ENCODE peak calls at places on chromosomes 1 and 21, in six cellular contexts. H, U, M, O, F and Y are unnamed samples. For H3K9me3, the result is how much of the 10 kb centered on the place peaks cover.

GRCh38 chr1:167984886-167985489 is 48.1 kb upstream of the MPC2 start:
- DNase-seq in H (no peak), U (no peak), M (no peak), O (no peak), F (no peak), Y (no peak)

GRCh38 chr1:115275216-115275615 is 62.8 kb downstream of the NGF start:
- DNase-seq in H (no peak), U (no peak), M (peak), O (peak), F (peak), Y (no peak)

GRCh38 chr1:156801409-156802121 is 15.1 kb downstream of the SH2D2A start:
- DNase-seq in H (no peak), U (no peak), M (no peak), O (no peak), F (peak), Y (no peak)

GRCh38 chr1:165367375-165367993 is 11.0 kb upstream of the LMX1A start:
- DNase-seq in H (no peak), U (peak), M (peak), O (peak), F (peak), Y (peak)

GRCh38 chr1:31227891-31228290 is 11.8 kb downstream of the NKAIN1 start:
- DNase-seq in H (no peak), U (no peak), M (no peak), O (no peak), F (no peak), Y (no peak)

GRCh38 chr1:6373961-6374720 is 19.4 kb downstream of the ACOT7 start:
- DNase-seq in H (no peak), U (no peak), M (no peak), O (no peak), F (no peak), Y (no peak)

GRCh38 chr1:182616130-182617074 is 12.2 kb upstream of the RGS16 start:
- DNase-seq in H (no peak), U (peak), M (peak), O (peak), F (peak), Y (peak)

GRCh38 chr1:209674957-209675566 is at the start of gene G0S2:
- DNase-seq in H (no peak), U (peak), M (no peak), O (no peak), F (peak), Y (no peak)

GRCh38 chr1:198359024-198359653 is 181.3 kb downstream of the ATP6V1G3 start:
- DNase-seq in H (no peak), U (no peak), M (peak), O (peak), F (peak), Y (no peak)

GRCh38 chr1:64212023-64212422 is 8.6 kb downstream of the UBE2U start:
- DNase-seq in H (no peak), U (no peak), M (no peak), O (no peak), F (peak), Y (no peak)

GRCh38 chr1:54937469-54937868 is 43.0 kb upstream of the TMEM61 start:
- DNase-seq in H (no peak), U (no peak), M (no peak), O (no peak), F (peak), Y (no peak)

GRCh38 chr1:160209041-160209655 is 4.0 kb downstream of the PEA15 start:
- DNase-seq in H (no peak), U (no peak), M (no peak), O (no peak), F (no peak), Y (no peak)

GRCh38 chr21:33541105-33541711 is 709 bp downstream of the GART start:
- DNase-seq in H (no peak), U (no peak), M (peak), O (peak), F (peak), Y (no peak)

GRCh38 chr1:51709951-51710350 is 93.1 kb downstream of the OSBPL9 start:
- DNase-seq in H (no peak), U (no peak), M (no peak), O (no peak), F (no peak), Y (no peak)

GRCh38 chr1:165827199-165828102 is at the start of gene UCK2:
- DNase-seq in H (peak), U (peak), M (peak), O (peak), F (peak), Y (peak)

GRCh38 chr21:45528981-45529784 is 13.1 kb downstream of the SLC19A1 start:
- DNase-seq in H (no peak), U (no peak), M (no peak), O (no peak), F (no peak), Y (no peak)

GRCh38 chr1:68173283-68174172 is 58.8 kb downstream of the WLS start:
- DNase-seq in H (no peak), U (peak), M (no peak), O (no peak), F (peak), Y (no peak)

GRCh38 chr21:26043891-26044290 is 126.7 kb downstream of the APP start:
- DNase-seq in H (no peak), U (no peak), M (no peak), O (no peak), F (no peak), Y (no peak)

GRCh38 chr21:42257091-42257760 is 38.3 kb downstream of the ABCG1 start:
- DNase-seq in H (no peak), U (no peak), M (no peak), O (no peak), F (no peak), Y (no peak)

GRCh38 chr1:216178266-216178665 is 245.0 kb downstream of the USH2A start:
- DNase-seq in H (no peak), U (no peak), M (no peak), O (no peak), F (peak), Y (no peak)

GRCh38 chr1:58466618-58467241 is 79.8 kb downstream of the OMA1 start:
- DNase-seq in H (no peak), U (no peak), M (no peak), O (no peak), F (no peak), Y (no peak)

GRCh38 chr1:99527078-99527477 is 118.8 kb upstream of the PALMD start:
- DNase-seq in H (no peak), U (no peak), M (no peak), O (no peak), F (peak), Y (no peak)

GRCh38 chr1:22142315-22143064 is 407 bp downstream of the WNT4 start:
- DNase-seq in H (no peak), U (no peak), M (no peak), O (no peak), F (no peak), Y (no peak)

GRCh38 chr1:204258213-204259115 is 44.7 kb upstream of the GOLT1A start:
- DNase-seq in H (peak), U (peak), M (peak), O (peak), F (peak), Y (peak)

GRCh38 chr1:30745156-30745833 is 12.3 kb downstream of the LAPTM5 start:
- DNase-seq in H (no peak), U (no peak), M (no peak), O (no peak), F (no peak), Y (no peak)

GRCh38 chr1:207282049-207282448 is 39.4 kb upstream of the CD55 start:
- DNase-seq in H (no peak), U (no peak), M (no peak), O (no peak), F (peak), Y (no peak)

GRCh38 chr1:59705849-59706599 is 108.7 kb upstream of the HOOK1 start:
- DNase-seq in H (no peak), U (no peak), M (no peak), O (no peak), F (peak), Y (no peak)

GRCh38 chr1:39342776-39343175 is 138.3 kb downstream of the MACF1 start:
- DNase-seq in H (no peak), U (no peak), M (no peak), O (no peak), F (no peak), Y (no peak)

GRCh38 chr21:42263591-42264131 is 44.7 kb downstream of the ABCG1 start:
- DNase-seq in H (no peak), U (peak), M (no peak), O (no peak), F (no peak), Y (no peak)

GRCh38 chr1:227903061-227903521 is 44.6 kb downstream of the WNT9A start:
- DNase-seq in H (no peak), U (no peak), M (no peak), O (no peak), F (no peak), Y (no peak)

GRCh38 chr1:37481289-37482003 is 7.1 kb downstream of the ZC3H12A start:
- DNase-seq in H (no peak), U (no peak), M (no peak), O (no peak), F (no peak), Y (no peak)

GRCh38 chr1:198679535-198680173 is 40.8 kb downstream of the PTPRC start:
- DNase-seq in H (no peak), U (no peak), M (no peak), O (peak), F (no peak), Y (no peak)

GRCh38 chr21:32101206-32101763 is 177.6 kb downstream of the MIS18A start:
- DNase-seq in H (no peak), U (no peak), M (no peak), O (no peak), F (no peak), Y (no peak)

GRCh38 chr1:64941466-64942117 is 24.8 kb downstream of the JAK1 start:
- DNase-seq in H (no peak), U (no peak), M (no peak), O (no peak), F (no peak), Y (no peak)

GRCh38 chr1:34984435-34985062 is 598 bp downstream of the TMEM35B start:
- DNase-seq in H (no peak), U (peak), M (peak), O (peak), F (peak), Y (no peak)

GRCh38 chr1:115924730-115925129 is 51.6 kb upstream of the SLC22A15 start:
- DNase-seq in H (peak), U (no peak), M (no peak), O (no peak), F (no peak), Y (no peak)

GRCh38 chr1:203663294-203663693 is 36.7 kb downstream of the ATP2B4 start:
- DNase-seq in H (no peak), U (no peak), M (no peak), O (no peak), F (peak), Y (no peak)

GRCh38 chr1:59497616-59498015 is 200.7 kb downstream of the FGGY start:
- DNase-seq in H (no peak), U (no peak), M (no peak), O (no peak), F (no peak), Y (no peak)

DNA sequence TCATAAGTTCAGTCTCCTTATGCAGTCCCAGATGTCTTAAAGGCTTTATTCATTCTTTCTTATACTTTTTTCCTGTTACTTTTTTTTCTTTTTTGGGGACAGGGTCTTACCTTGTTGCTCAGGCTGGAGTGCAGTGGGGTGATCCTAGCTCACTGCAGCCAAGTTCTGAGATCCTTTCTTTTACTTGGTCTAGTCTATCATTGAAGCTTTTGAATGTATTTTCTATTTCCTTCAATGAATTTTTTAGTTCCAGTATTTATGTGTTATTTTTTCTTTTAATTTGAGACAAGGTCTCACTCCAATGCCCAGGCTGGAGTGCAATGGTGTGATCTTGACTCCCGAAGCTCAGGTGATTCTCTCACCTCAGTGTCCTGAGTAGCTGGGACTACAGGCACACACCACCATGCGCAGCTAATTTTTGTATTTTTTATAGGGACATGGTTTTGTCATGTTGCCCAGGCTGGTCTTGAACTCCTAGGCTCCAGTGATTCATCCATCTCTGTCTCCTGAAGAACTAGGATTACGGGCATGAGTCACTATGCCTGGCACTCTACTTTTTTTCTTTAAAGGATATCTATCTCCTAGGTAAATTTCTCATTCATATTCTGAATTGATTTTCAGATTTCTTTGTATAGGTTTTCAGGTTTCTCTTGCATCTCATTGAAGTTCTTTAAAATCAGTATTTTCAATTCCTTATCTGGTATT is 26.1 kb upstream of the GTF2B start:
- DNase-seq in H (no peak), U (no peak), M (peak), O (no peak), F (no peak), Y (no peak)
- H3K9me3 ChIP-seq in H (under half), U (under half), M (under half), O (under half), F (under half), Y (under half)

GRCh38 chr1:192635939-192636338 is at the start of gene RGS13:
- DNase-seq in H (no peak), U (no peak), M (peak), O (peak), F (no peak), Y (no peak)
- H3K27ac ChIP-seq in H (no peak), U (no peak), M (peak), O (peak), F (no peak), Y (no peak)

GRCh38 chr1:82400521-82400920 is 599.8 kb downstream of the ADGRL2 start:
- DNase-seq in H (no peak), U (no peak), M (no peak), O (no peak), F (no peak), Y (no peak)

GRCh38 chr1:82399093-82399492 is 598.4 kb downstream of the ADGRL2 start:
- DNase-seq in H (no peak), U (no peak), M (no peak), O (no peak), F (peak), Y (no peak)

GRCh38 chr1:82405333-82405732 is 604.6 kb downstream of the ADGRL2 start:
- DNase-seq in H (no peak), U (no peak), M (no peak), O (no peak), F (no peak), Y (no peak)

GRCh38 chr1:82398357-82398756 is 597.6 kb downstream of the ADGRL2 start:
- DNase-seq in H (no peak), U (no peak), M (no peak), O (no peak), F (no peak), Y (no peak)

DNA sequence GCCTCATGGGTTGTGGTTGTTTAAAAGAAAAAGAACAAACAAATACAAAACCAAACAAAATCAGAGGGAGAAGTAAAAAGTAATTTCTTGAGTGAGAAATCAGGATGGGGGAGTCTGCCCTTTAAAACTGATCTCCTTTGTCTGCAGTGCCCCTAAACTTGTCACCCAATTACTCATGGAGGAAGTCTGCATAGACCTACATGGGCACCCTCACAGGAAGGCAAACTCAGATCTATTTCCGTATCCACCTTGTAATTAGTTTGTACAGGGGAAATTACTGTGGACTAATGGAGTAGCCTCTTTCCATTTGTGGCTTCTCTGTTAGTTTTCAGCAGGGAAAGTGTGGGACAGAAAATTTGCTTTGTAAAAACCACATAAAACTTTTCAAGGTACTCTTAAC is 600.4 kb downstream of the ADGRL2 start:
- DNase-seq in H (no peak), U (no peak), M (no peak), O (no peak), F (no peak), Y (no peak)
- H3K9me3 ChIP-seq in H (under half), U (under half), M (under half), O (under half), F (under half), Y (under half)

DNA sequence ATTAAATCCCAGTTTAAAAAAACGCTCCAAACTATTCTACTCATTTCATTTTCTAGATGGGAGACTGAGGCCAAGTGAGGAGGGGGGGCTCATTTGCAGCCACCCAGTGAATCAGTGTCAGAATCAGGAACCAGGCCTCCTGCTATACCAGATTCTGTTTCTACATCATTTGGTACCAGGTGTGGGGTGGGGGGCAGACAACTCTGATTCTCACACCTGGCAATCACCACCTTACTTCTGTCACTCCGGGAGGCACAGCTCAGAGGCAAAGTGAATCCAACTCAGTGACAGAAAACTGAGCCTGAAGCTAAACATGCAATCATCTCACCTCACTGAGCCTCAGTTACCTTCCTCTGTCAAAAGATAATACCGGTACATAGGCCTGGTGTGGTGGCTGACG is 23.5 kb upstream of the ID3 start:
- DNase-seq in H (no peak), U (no peak), M (peak), O (no peak), F (no peak), Y (no peak)
- H3K27ac ChIP-seq in H (no peak), U (no peak), M (peak), O (no peak), F (peak), Y (no peak)

DNA sequence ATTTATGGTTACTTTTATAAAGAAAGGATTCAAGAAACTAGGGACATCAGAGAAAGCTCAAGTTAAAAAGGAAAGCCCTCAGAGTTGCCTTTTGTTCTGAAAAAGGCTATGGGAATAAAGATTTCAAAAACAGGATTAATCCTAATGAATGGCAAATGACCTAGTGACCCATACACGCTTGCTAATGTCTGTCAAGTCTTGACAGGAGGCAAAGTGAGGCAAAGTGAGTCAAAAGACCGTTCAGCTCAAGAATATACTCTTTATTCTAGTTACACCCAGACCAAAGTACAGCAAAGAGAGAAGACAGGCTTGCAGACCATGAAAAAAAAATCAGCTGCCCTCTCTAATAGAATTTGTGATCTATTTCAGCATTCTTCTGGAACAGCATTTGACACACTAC is 3.5 kb downstream of the ZNF436 start:
- DNase-seq in H (no peak), U (no peak), M (no peak), O (no peak), F (no peak), Y (no peak)
- H3K9me3 ChIP-seq in H (under half), U (half or more), M (under half), O (under half), F (under half), Y (under half)

GRCh38 chr1:41619511-41620364 is 135.3 kb upstream of the EDN2 start:
- DNase-seq in H (peak), U (no peak), M (no peak), O (no peak), F (no peak), Y (no peak)
- H3K27ac ChIP-seq in H (no peak), U (no peak), M (no peak), O (no peak), F (no peak), Y (no peak)